ENCODE peak calls at places on chromosomes 3 and 15, in five cellular contexts. C is mammary epithelial cell, B is fibroblast of lung, L is esophagus squamous epithelium, J is AG10803. N is an unnamed sample.

GRCh38 chr3:123298903-123299302 is 97.2 kb downstream of the SEC22A start:
- DNase-seq in C (peak), B (peak), L (no peak), J (peak), N (peak)

GRCh38 chr3:195001961-195002861 is 268.7 kb downstream of the XXYLT1 start:
- DNase-seq in C (peak), B (peak), L (no peak), J (peak), N (peak)

GRCh38 chr15:45402955-45403892 is 24.9 kb upstream of the GATM start:
- DNase-seq in C (peak), B (peak), L (no peak), J (peak), N (peak)

GRCh38 chr3:142888484-142889262 is at the start of gene PCOLCE2:
- DNase-seq in C (peak), B (no peak), L (no peak), J (peak), N (peak)

GRCh38 chr15:21261965-21262850 is 178.1 kb downstream of the POTEB3 start:
- DNase-seq in C (peak), B (no peak), L (no peak), J (no peak), N (no peak)

GRCh38 chr15:98914626-98915025 is 93.0 kb downstream of the PGPEP1L start:
- DNase-seq in C (peak), B (peak), L (no peak), J (peak), N (peak)

GRCh38 chr3:103499967-103500366 is 1065.2 kb downstream of the ZPLD1 start:
- DNase-seq in C (no peak), B (no peak), L (no peak), J (no peak), N (no peak)

GRCh38 chr15:38647683-38648082 is 83.1 kb upstream of the RASGRP1 start:
- DNase-seq in C (peak), B (peak), L (no peak), J (peak), N (peak)

GRCh38 chr3:158768361-158768787 is 33.5 kb upstream of the MFSD1 start:
- DNase-seq in C (peak), B (peak), L (no peak), J (peak), N (peak)

GRCh38 chr3:122943828-122944190 is 83.8 kb downstream of the SEMA5B start:
- DNase-seq in C (no peak), B (no peak), L (no peak), J (no peak), N (no peak)

GRCh38 chr15:68617001-68617400 is 38.2 kb downstream of the CORO2B start:
- DNase-seq in C (no peak), B (no peak), L (no peak), J (peak), N (no peak)

GRCh38 chr3:100316656-100317069 is 17.9 kb upstream of the NIT2 start:
- DNase-seq in C (peak), B (peak), L (no peak), J (peak), N (peak)

GRCh38 chr15:78244101-78244500 is 9.7 kb upstream of the ACSBG1 start:
- DNase-seq in C (no peak), B (no peak), L (no peak), J (no peak), N (no peak)

GRCh38 chr15:30859091-30859874 is 44.4 kb upstream of the FAN1 start:
- DNase-seq in C (no peak), B (peak), L (no peak), J (peak), N (peak)

DNA sequence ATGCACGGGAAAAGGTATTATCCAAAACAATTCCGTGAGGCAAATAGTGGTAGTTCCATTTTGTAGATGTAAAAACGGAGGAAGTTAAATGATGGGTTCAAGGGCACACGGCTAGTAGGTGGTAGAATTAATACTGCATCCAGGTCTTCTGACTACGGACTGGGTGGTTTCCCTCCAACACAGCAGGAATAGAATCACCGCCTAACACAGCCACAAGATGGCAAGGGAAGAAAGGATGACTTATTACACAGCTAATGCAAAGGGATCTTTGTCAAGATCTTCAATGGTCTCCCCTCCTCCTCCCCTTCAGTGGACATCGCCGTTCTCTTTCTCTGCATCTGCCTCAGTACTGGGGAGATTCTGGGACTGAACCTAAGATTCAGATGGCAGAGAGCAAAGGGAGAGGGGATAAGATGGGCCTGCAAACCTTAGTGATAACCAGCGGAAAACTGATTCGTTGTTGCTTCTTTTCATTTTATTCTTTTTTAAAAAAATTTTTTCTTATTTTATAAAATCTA is 574 bp upstream of the TOPBP1 start:
- DNase-seq in C (peak), B (peak), L (no peak), J (peak), N (peak)
- TF ChIP-seq CTCF in C (no peak), B (no peak), L (peak), J (peak), N (peak)

DNA sequence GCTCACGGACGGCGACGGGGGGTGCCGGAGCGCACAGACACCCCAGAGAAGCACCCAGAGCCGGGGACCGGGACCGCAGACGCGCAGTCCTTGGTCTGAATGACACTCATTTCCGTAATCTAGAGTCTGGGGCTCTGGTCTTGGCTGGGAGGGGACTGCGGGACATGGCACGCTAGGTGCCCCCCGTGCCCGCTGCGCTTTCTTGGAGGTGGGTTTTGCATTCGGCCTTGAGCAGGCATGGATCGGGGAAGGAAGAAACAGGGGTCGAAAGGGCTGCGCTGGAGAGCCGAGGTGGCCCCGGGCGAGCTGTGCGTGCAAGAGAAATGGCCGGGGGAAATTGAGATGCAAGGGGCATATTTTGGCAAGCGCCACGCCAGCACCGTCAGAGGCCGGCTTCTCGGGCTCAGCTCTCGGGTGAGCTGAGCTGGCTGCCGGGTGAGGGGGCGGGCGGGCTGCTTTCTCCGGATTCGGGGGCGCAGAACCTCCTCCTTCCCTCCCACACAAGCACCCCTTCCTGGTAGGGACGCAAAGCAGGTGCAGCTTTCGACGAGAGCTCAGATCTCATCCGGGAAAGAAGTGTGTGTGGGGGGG is 867 bp upstream of the NTRK3 start:
- DNase-seq in C (no peak), B (no peak), L (no peak), J (no peak), N (no peak)
- H3K4me3 ChIP-seq in C (no peak), B (no peak), L (peak), J (peak), N (no peak)

DNA sequence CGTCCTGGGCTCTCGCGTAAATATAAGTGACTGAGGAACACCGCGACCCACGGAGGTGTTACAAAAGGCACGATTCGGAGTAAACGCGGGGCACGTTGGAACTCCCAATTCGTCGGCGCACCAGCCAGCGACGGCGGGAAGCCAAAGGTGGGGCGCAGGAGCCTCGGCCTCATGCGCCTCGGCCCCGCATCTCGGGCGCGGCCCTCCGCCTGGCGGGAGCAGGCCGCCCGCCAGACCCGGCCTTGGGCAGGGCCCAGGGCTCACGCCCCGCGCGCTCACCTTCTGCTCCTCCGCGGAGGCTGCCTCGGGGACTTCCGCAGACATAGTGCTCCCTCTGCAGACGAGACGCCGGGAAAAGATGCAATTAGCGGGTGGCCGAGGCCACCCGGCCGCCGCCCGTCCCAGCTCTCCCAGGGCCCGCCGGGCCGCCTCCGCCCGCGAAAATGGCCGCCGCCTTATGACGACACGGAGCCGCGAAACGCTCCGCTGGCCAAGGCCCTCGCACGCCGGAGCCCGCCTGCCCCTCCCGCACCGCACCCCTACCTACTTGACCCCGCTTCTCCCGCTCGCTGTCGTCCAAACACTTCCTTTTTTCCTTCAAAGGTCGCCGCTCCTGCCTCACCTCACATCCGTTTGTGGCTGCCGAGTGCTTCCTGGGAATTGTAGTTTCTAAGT is at the start of gene ARPP19:
- DNase-seq in C (peak), B (peak), L (peak), J (peak), N (peak)
- TF ChIP-seq CTCF in C (no peak), B (no peak), L (peak), J (no peak), N (peak)

GRCh38 chr3:27720899-27721716 is 1.0 kb downstream of the EOMES start:
- DNase-seq in C (peak), B (no peak), L (no peak), J (no peak), N (peak)
- H3K4me3 ChIP-seq in C (peak), B (peak), L (peak), J (no peak), N (peak)

GRCh38 chr3:13509066-13509815 is 29.1 kb downstream of the HDAC11 start:
- DNase-seq in C (no peak), B (no peak), L (no peak), J (no peak), N (no peak)
- TF ChIP-seq CTCF in C (no peak), B (no peak), L (no peak), J (no peak), N (no peak)

DNA sequence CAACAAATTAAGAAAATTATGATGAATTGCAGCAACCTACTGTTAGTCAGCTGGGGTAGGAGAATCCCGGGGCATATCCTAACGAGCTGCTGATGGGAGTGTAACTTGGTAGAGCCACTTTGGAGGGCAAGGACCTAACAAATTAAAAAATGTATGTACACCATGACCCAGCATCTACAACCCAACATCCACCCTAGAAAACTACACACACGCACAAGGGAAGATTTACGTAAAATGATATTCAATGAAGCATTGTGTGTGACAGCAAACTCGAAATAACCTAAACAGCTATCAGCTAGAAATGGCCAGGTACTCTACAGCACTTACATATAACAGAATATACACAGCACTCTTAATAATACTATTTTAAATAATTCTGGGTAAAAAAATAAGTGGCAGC is 1.8 kb downstream of the BCL2A1 start:
- DNase-seq in C (no peak), B (no peak), L (no peak), J (no peak), N (no peak)
- H3K4me3 ChIP-seq in C (no peak), B (no peak), L (no peak), J (no peak), N (no peak)

GRCh38 chr3:48422272-48422671 is 7.6 kb downstream of the PLXNB1 start:
- DNase-seq in C (no peak), B (no peak), L (no peak), J (no peak), N (no peak)
- TF ChIP-seq CTCF in C (no peak), B (no peak), L (no peak), J (no peak), N (peak)

GRCh38 chr3:43894176-43895049 is 203.7 kb downstream of the ABHD5 start:
- DNase-seq in C (peak), B (peak), L (no peak), J (peak), N (peak)
- H3K4me3 ChIP-seq in C (peak), B (peak), L (peak), J (peak), N (peak)